ENCODE peak calls at places on chromosomes 12 and 14, in five cellular contexts. One of them, this sample, is unnamed.

GRCh38 chr14:84655014-84655413 is 874.9 kb upstream of the FLRT2 start:
- DNase-seq in astrocyte of the spinal cord: no peak
- DNase-seq in AG04450: no peak
- DNase-seq in AG09309: no peak
- DNase-seq in Peyer's patch: no peak
- DNase-seq in this sample: no peak

GRCh38 chr12:110543252-110543959 is 39.7 kb downstream of the PPTC7 start:
- DNase-seq in Peyer's patch: peak; percentile 59
- DNase-seq in astrocyte of the spinal cord: peak; percentile 93
- DNase-seq in AG04450: no peak
- DNase-seq in AG09309: no peak
- DNase-seq in this sample: peak; percentile 89

GRCh38 chr14:93009471-93010117 is 86.6 kb downstream of the CHGA start:
- DNase-seq in Peyer's patch: no peak
- DNase-seq in AG09309: no peak
- DNase-seq in AG04450: no peak
- DNase-seq in astrocyte of the spinal cord: no peak
- DNase-seq in this sample: no peak

GRCh38 chr12:97642906-97643305 is 180.3 kb downstream of the RMST start:
- DNase-seq in astrocyte of the spinal cord: no peak
- DNase-seq in Peyer's patch: no peak
- DNase-seq in AG09309: no peak
- DNase-seq in AG04450: no peak
- DNase-seq in this sample: no peak

GRCh38 chr14:96683575-96684289 is 113.5 kb upstream of the VRK1 start:
- DNase-seq in astrocyte of the spinal cord: no peak
- DNase-seq in Peyer's patch: no peak
- DNase-seq in AG09309: no peak
- DNase-seq in AG04450: no peak
- DNase-seq in this sample: no peak

GRCh38 chr14:93234798-93235197 is 27.7 kb downstream of the UBR7 start:
- DNase-seq in Peyer's patch: no peak
- DNase-seq in astrocyte of the spinal cord: peak; percentile 69
- DNase-seq in AG09309: peak; percentile 70
- DNase-seq in AG04450: no peak
- DNase-seq in this sample: peak; percentile 96

GRCh38 chr14:36194645-36195044 is 18.1 kb upstream of the PTCSC3 start:
- DNase-seq in astrocyte of the spinal cord: no peak
- DNase-seq in AG09309: no peak
- DNase-seq in Peyer's patch: no peak
- DNase-seq in AG04450: no peak
- DNase-seq in this sample: no peak

GRCh38 chr14:75294649-75295033 is 16.0 kb downstream of the FOS start:
- DNase-seq in Peyer's patch: no peak
- DNase-seq in AG09309: no peak
- DNase-seq in AG04450: no peak
- DNase-seq in astrocyte of the spinal cord: no peak
- DNase-seq in this sample: no peak

GRCh38 chr12:94140556-94140955 is 7.8 kb upstream of the PLXNC1 start:
- DNase-seq in AG04450: no peak
- DNase-seq in astrocyte of the spinal cord: no peak
- DNase-seq in Peyer's patch: peak; percentile 63
- DNase-seq in AG09309: no peak
- DNase-seq in this sample: no peak

GRCh38 chr14:79293482-79293881 is 917.8 kb downstream of the DIO2 start:
- DNase-seq in Peyer's patch: no peak
- DNase-seq in AG04450: no peak
- DNase-seq in astrocyte of the spinal cord: no peak
- DNase-seq in AG09309: no peak
- DNase-seq in this sample: no peak

GRCh38 chr12:66804555-66804954 is 125.7 kb upstream of the GRIP1 start:
- DNase-seq in AG04450: no peak
- DNase-seq in Peyer's patch: no peak
- DNase-seq in astrocyte of the spinal cord: no peak
- DNase-seq in AG09309: no peak
- DNase-seq in this sample: no peak

GRCh38 chr14:104425763-104426691 is 153.5 kb upstream of the C14orf180 start:
- DNase-seq in Peyer's patch: no peak
- DNase-seq in AG04450: no peak
- DNase-seq in astrocyte of the spinal cord: no peak
- DNase-seq in AG09309: no peak
- DNase-seq in this sample: no peak

GRCh38 chr14:91545204-91545603 is 35.1 kb upstream of the PPP4R3A start:
- DNase-seq in AG09309: no peak
- DNase-seq in astrocyte of the spinal cord: no peak
- DNase-seq in AG04450: no peak
- DNase-seq in Peyer's patch: no peak
- DNase-seq in this sample: no peak

GRCh38 chr12:39327520-39327919 is 115.4 kb downstream of the KIF21A start:
- DNase-seq in Peyer's patch: no peak
- DNase-seq in AG09309: no peak
- DNase-seq in AG04450: no peak
- DNase-seq in astrocyte of the spinal cord: no peak
- DNase-seq in this sample: no peak

GRCh38 chr14:72946491-72946890 is 20.2 kb downstream of the DCAF4 start:
- DNase-seq in AG04450: no peak
- DNase-seq in AG09309: no peak
- DNase-seq in astrocyte of the spinal cord: peak; percentile 75
- DNase-seq in Peyer's patch: no peak
- DNase-seq in this sample: peak; percentile 35

GRCh38 chr14:98743536-98743935 is 528.5 kb downstream of the BCL11B start:
- DNase-seq in AG09309: no peak
- DNase-seq in Peyer's patch: no peak
- DNase-seq in astrocyte of the spinal cord: no peak
- DNase-seq in AG04450: no peak
- DNase-seq in this sample: no peak

GRCh38 chr12:69059465-69060457 is 126.8 kb upstream of the CPM start:
- DNase-seq in astrocyte of the spinal cord: peak; percentile 87
- DNase-seq in AG09309: peak; percentile 79
- DNase-seq in AG04450: peak; percentile 54
- DNase-seq in Peyer's patch: no peak
- DNase-seq in this sample: peak; percentile 96

GRCh38 chr14:98819867-98820206 is 452.2 kb downstream of the BCL11B start:
- DNase-seq in AG09309: no peak
- DNase-seq in Peyer's patch: no peak
- DNase-seq in AG04450: no peak
- DNase-seq in astrocyte of the spinal cord: no peak
- DNase-seq in this sample: no peak

GRCh38 chr14:61461808-61462275 is 140.5 kb downstream of the PRKCH start:
- DNase-seq in AG09309: no peak
- DNase-seq in Peyer's patch: no peak
- DNase-seq in astrocyte of the spinal cord: peak; percentile 85
- DNase-seq in AG04450: peak; percentile 64
- DNase-seq in this sample: peak; percentile 70

GRCh38 chr12:76311796-76312195 is 36.4 kb downstream of the BBS10 start:
- DNase-seq in AG04450: no peak
- DNase-seq in Peyer's patch: no peak
- DNase-seq in AG09309: no peak
- DNase-seq in astrocyte of the spinal cord: no peak
- DNase-seq in this sample: peak; percentile 56

GRCh38 chr14:23865502-23865901 is 88.1 kb upstream of the DHRS4 start:
- DNase-seq in AG09309: no peak
- DNase-seq in Peyer's patch: no peak
- DNase-seq in AG04450: no peak
- DNase-seq in astrocyte of the spinal cord: no peak
- DNase-seq in this sample: peak; percentile 18

GRCh38 chr14:56821807-56822615 is 11.7 kb upstream of the OTX2 start:
- DNase-seq in Peyer's patch: no peak
- DNase-seq in astrocyte of the spinal cord: no peak
- DNase-seq in AG09309: no peak
- DNase-seq in AG04450: no peak
- DNase-seq in this sample: no peak

GRCh38 chr12:128365831-128366231 is 98.9 kb downstream of the TMEM132C start:
- DNase-seq in Peyer's patch: no peak
- DNase-seq in AG04450: no peak
- DNase-seq in AG09309: no peak
- DNase-seq in astrocyte of the spinal cord: no peak
- DNase-seq in this sample: no peak

GRCh38 chr12:65313704-65314317 is 35.3 kb downstream of the MSRB3 start:
- DNase-seq in Peyer's patch: no peak
- DNase-seq in astrocyte of the spinal cord: peak; percentile 62
- DNase-seq in AG04450: no peak
- DNase-seq in AG09309: no peak
- DNase-seq in this sample: peak; percentile 46

DNA sequence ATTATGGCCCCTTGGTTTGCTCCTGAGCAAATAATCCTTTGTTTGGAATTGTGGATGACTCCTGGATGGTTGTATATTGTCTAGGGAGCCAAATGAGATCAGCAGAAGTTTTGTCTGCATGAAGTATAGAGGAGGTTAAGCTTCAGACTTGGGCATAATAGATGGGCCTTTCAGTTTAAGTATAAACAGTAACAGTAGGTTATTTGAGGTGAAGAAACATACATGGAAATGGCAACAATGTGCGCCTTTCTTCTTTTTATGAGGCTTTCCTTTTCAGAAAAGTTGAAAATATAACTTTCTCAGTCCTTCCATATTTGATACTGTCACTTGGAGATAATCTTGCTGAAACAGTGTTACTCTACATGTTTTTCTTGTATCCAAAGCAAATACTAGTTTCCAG is 63.7 kb upstream of the PPP1R12A start:
- DNase-seq in AG04450: no peak
- DNase-seq in Peyer's patch: no peak
- DNase-seq in AG09309: no peak
- DNase-seq in astrocyte of the spinal cord: no peak
- DNase-seq in this sample: no peak
- TF ChIP-seq CTCF in AG04450: no peak
- TF ChIP-seq CTCF in Peyer's patch: no peak
- TF ChIP-seq CTCF in AG09309: no peak
- TF ChIP-seq CTCF in astrocyte of the spinal cord: no peak
- TF ChIP-seq CTCF in this sample: no peak

GRCh38 chr12:48889679-48890078 is 24.0 kb upstream of the RND1 start:
- DNase-seq in astrocyte of the spinal cord: no peak
- DNase-seq in AG09309: no peak
- DNase-seq in AG04450: no peak
- DNase-seq in Peyer's patch: no peak
- DNase-seq in this sample: no peak

GRCh38 chr12:48894271-48894670 is 28.6 kb upstream of the RND1 start:
- DNase-seq in Peyer's patch: no peak
- DNase-seq in AG04450: no peak
- DNase-seq in astrocyte of the spinal cord: no peak
- DNase-seq in AG09309: no peak
- DNase-seq in this sample: no peak

GRCh38 chr12:48890657-48891418 is 25.2 kb upstream of the RND1 start:
- DNase-seq in AG09309: no peak
- DNase-seq in Peyer's patch: peak; percentile 88
- DNase-seq in AG04450: peak; percentile 27
- DNase-seq in astrocyte of the spinal cord: peak; percentile 64
- DNase-seq in this sample: peak; percentile 77
- H3K4me3 ChIP-seq in AG09309: peak overlapping the region; percentile 41
- H3K4me3 ChIP-seq in Peyer's patch: peak overlapping the region; percentile 20
- H3K4me3 ChIP-seq in AG04450: peak overlapping the region; percentile 47
- H3K4me3 ChIP-seq in astrocyte of the spinal cord: peak overlapping the region; percentile 16
- H3K4me3 ChIP-seq in this sample: no peak overlapping the region

GRCh38 chr12:119301367-119301766 is 33.2 kb upstream of the CCDC60 start:
- DNase-seq in AG09309: no peak
- DNase-seq in Peyer's patch: no peak
- DNase-seq in AG04450: no peak
- DNase-seq in astrocyte of the spinal cord: no peak
- DNase-seq in this sample: no peak
- TF ChIP-seq CTCF in AG09309: no peak
- TF ChIP-seq CTCF in Peyer's patch: no peak
- TF ChIP-seq CTCF in AG04450: no peak
- TF ChIP-seq CTCF in astrocyte of the spinal cord: no peak
- TF ChIP-seq CTCF in this sample: no peak

GRCh38 chr12:1504304-1505150 is 89.9 kb downstream of the FBXL14 start:
- DNase-seq in AG09309: no peak
- DNase-seq in AG04450: no peak
- DNase-seq in Peyer's patch: no peak
- DNase-seq in astrocyte of the spinal cord: no peak
- DNase-seq in this sample: no peak
- H3K4me3 ChIP-seq in AG09309: no peak overlapping the region
- H3K4me3 ChIP-seq in AG04450: no peak overlapping the region
- H3K4me3 ChIP-seq in Peyer's patch: no peak overlapping the region
- H3K4me3 ChIP-seq in astrocyte of the spinal cord: no peak overlapping the region
- H3K4me3 ChIP-seq in this sample: no peak overlapping the region

GRCh38 chr14:70585221-70585620 is 15.2 kb downstream of the MED6 start:
- DNase-seq in Peyer's patch: no peak
- DNase-seq in AG04450: no peak
- DNase-seq in AG09309: no peak
- DNase-seq in astrocyte of the spinal cord: no peak
- DNase-seq in this sample: peak; percentile 18
- TF ChIP-seq CTCF in Peyer's patch: no peak
- TF ChIP-seq CTCF in AG04450: peak; percentile 14
- TF ChIP-seq CTCF in AG09309: no peak
- TF ChIP-seq CTCF in astrocyte of the spinal cord: peak; percentile 8
- TF ChIP-seq CTCF in this sample: peak; percentile 26

GRCh38 chr14:94936411-94936892 is 166.5 kb upstream of the GSC start:
- DNase-seq in astrocyte of the spinal cord: peak; percentile 17
- DNase-seq in AG09309: peak; percentile 27
- DNase-seq in Peyer's patch: no peak
- DNase-seq in AG04450: no peak
- DNase-seq in this sample: no peak
- H3K4me3 ChIP-seq in astrocyte of the spinal cord: no peak overlapping the region
- H3K4me3 ChIP-seq in AG09309: no peak overlapping the region
- H3K4me3 ChIP-seq in Peyer's patch: peak overlapping the region; percentile 12
- H3K4me3 ChIP-seq in AG04450: no peak overlapping the region
- H3K4me3 ChIP-seq in this sample: no peak overlapping the region

GRCh38 chr12:124481772-124482566 is 85.4 kb downstream of the NCOR2 start:
- DNase-seq in AG04450: no peak
- DNase-seq in Peyer's patch: no peak
- DNase-seq in astrocyte of the spinal cord: no peak
- DNase-seq in AG09309: no peak
- DNase-seq in this sample: no peak

GRCh38 chr12:124478985-124479645 is 88.3 kb downstream of the NCOR2 start:
- DNase-seq in AG04450: no peak
- DNase-seq in Peyer's patch: no peak
- DNase-seq in astrocyte of the spinal cord: no peak
- DNase-seq in AG09309: no peak
- DNase-seq in this sample: no peak

GRCh38 chr12:124479680-124480468 is 87.5 kb downstream of the NCOR2 start:
- DNase-seq in Peyer's patch: peak; percentile 67
- DNase-seq in AG04450: no peak
- DNase-seq in astrocyte of the spinal cord: no peak
- DNase-seq in AG09309: no peak
- DNase-seq in this sample: no peak

GRCh38 chr12:124481257-124481750 is 86.1 kb downstream of the NCOR2 start:
- DNase-seq in astrocyte of the spinal cord: no peak
- DNase-seq in AG09309: no peak
- DNase-seq in Peyer's patch: no peak
- DNase-seq in AG04450: no peak
- DNase-seq in this sample: no peak

GRCh38 chr12:124480469-124481256 is 86.7 kb downstream of the NCOR2 start:
- DNase-seq in AG09309: no peak
- DNase-seq in astrocyte of the spinal cord: peak; percentile 81
- DNase-seq in AG04450: no peak
- DNase-seq in Peyer's patch: no peak
- DNase-seq in this sample: no peak
- TF ChIP-seq CTCF in AG09309: no peak
- TF ChIP-seq CTCF in astrocyte of the spinal cord: no peak
- TF ChIP-seq CTCF in AG04450: no peak
- TF ChIP-seq CTCF in Peyer's patch: no peak
- TF ChIP-seq CTCF in this sample: no peak

GRCh38 chr12:38141239-38141638 is 175.3 kb upstream of the ALG10B start:
- DNase-seq in Peyer's patch: no peak
- DNase-seq in AG04450: no peak
- DNase-seq in astrocyte of the spinal cord: no peak
- DNase-seq in AG09309: no peak
- DNase-seq in this sample: no peak
- H3K4me3 ChIP-seq in Peyer's patch: no peak overlapping the region
- H3K4me3 ChIP-seq in AG04450: no peak overlapping the region
- H3K4me3 ChIP-seq in astrocyte of the spinal cord: no peak overlapping the region
- H3K4me3 ChIP-seq in AG09309: no peak overlapping the region
- H3K4me3 ChIP-seq in this sample: no peak overlapping the region